ENCODE peak calls at places on chromosome 19, in eight cellular contexts. One of them, this sample, is unnamed.

GRCh38 chr19:2962018-2962670 is 15.2 kb upstream of the TLE6 start:
- DNase-seq in uterus: peak
- DNase-seq in left ventricle myocardium inferior: no peak
- DNase-seq in breast epithelium: no peak
- DNase-seq in H1: no peak
- DNase-seq in cardiac muscle cell: peak
- DNase-seq in stomach: peak
- DNase-seq in left lung: no peak
- DNase-seq in this sample: no peak

GRCh38 chr19:51272183-51272817 is 21.4 kb downstream of the SIGLECL1 start:
- DNase-seq in stomach: no peak
- DNase-seq in left lung: no peak
- DNase-seq in left ventricle myocardium inferior: no peak
- DNase-seq in cardiac muscle cell: no peak
- DNase-seq in uterus: no peak
- DNase-seq in breast epithelium: no peak
- DNase-seq in H1: no peak
- DNase-seq in this sample: no peak

GRCh38 chr19:51688665-51689571 is 4.2 kb upstream of the SPACA6 start:
- DNase-seq in breast epithelium: peak
- DNase-seq in stomach: peak
- DNase-seq in left ventricle myocardium inferior: peak
- DNase-seq in H1: no peak
- DNase-seq in uterus: peak
- DNase-seq in left lung: peak
- DNase-seq in cardiac muscle cell: peak
- DNase-seq in this sample: peak

GRCh38 chr19:11549386-11549953 is 9.6 kb downstream of the ELOF1 start:
- DNase-seq in left lung: no peak
- DNase-seq in breast epithelium: no peak
- DNase-seq in stomach: no peak
- DNase-seq in uterus: no peak
- DNase-seq in left ventricle myocardium inferior: no peak
- DNase-seq in cardiac muscle cell: no peak
- DNase-seq in H1: no peak
- DNase-seq in this sample: no peak

GRCh38 chr19:3687393-3687773 is 12.9 kb downstream of the PIP5K1C start:
- DNase-seq in left ventricle myocardium inferior: no peak
- DNase-seq in uterus: no peak
- DNase-seq in H1: no peak
- DNase-seq in cardiac muscle cell: no peak
- DNase-seq in breast epithelium: no peak
- DNase-seq in stomach: no peak
- DNase-seq in left lung: no peak
- DNase-seq in this sample: no peak

GRCh38 chr19:33823341-33823740 is 26.7 kb downstream of the KCTD15 start:
- DNase-seq in left lung: no peak
- DNase-seq in uterus: no peak
- DNase-seq in stomach: no peak
- DNase-seq in left ventricle myocardium inferior: no peak
- DNase-seq in H1: no peak
- DNase-seq in cardiac muscle cell: no peak
- DNase-seq in breast epithelium: no peak
- DNase-seq in this sample: no peak

GRCh38 chr19:5718579-5719273 is 1.2 kb downstream of the LONP1 start:
- DNase-seq in cardiac muscle cell: peak
- DNase-seq in left lung: no peak
- DNase-seq in stomach: no peak
- DNase-seq in left ventricle myocardium inferior: no peak
- DNase-seq in breast epithelium: no peak
- DNase-seq in uterus: no peak
- DNase-seq in H1: no peak
- DNase-seq in this sample: no peak

GRCh38 chr19:16442386-16443276 is 29.1 kb downstream of the EPS15L1 start:
- DNase-seq in H1: no peak
- DNase-seq in left ventricle myocardium inferior: peak
- DNase-seq in cardiac muscle cell: no peak
- DNase-seq in stomach: peak
- DNase-seq in left lung: peak
- DNase-seq in uterus: peak
- DNase-seq in breast epithelium: no peak
- DNase-seq in this sample: peak

GRCh38 chr19:55196803-55197202 is 12.5 kb downstream of the PTPRH start:
- DNase-seq in breast epithelium: no peak
- DNase-seq in uterus: no peak
- DNase-seq in left ventricle myocardium inferior: no peak
- DNase-seq in cardiac muscle cell: no peak
- DNase-seq in stomach: no peak
- DNase-seq in H1: no peak
- DNase-seq in left lung: no peak
- DNase-seq in this sample: no peak

GRCh38 chr19:44951179-44952159 is 3.7 kb upstream of the CLPTM1 start:
- DNase-seq in H1: no peak
- DNase-seq in left lung: no peak
- DNase-seq in stomach: peak
- DNase-seq in breast epithelium: peak
- DNase-seq in cardiac muscle cell: peak
- DNase-seq in left ventricle myocardium inferior: no peak
- DNase-seq in uterus: peak
- DNase-seq in this sample: peak

GRCh38 chr19:27896091-27896490 is 1316.9 kb downstream of the UQCRFS1 start:
- DNase-seq in left lung: no peak
- DNase-seq in H1: no peak
- DNase-seq in left ventricle myocardium inferior: no peak
- DNase-seq in stomach: no peak
- DNase-seq in breast epithelium: no peak
- DNase-seq in uterus: no peak
- DNase-seq in cardiac muscle cell: no peak
- DNase-seq in this sample: no peak

GRCh38 chr19:29624489-29625210 is 18.6 kb downstream of the POP4 start:
- DNase-seq in stomach: no peak
- DNase-seq in breast epithelium: no peak
- DNase-seq in cardiac muscle cell: no peak
- DNase-seq in H1: no peak
- DNase-seq in uterus: no peak
- DNase-seq in left lung: no peak
- DNase-seq in left ventricle myocardium inferior: no peak
- DNase-seq in this sample: no peak

GRCh38 chr19:28170066-28170465 is 1042.9 kb downstream of the UQCRFS1 start:
- DNase-seq in cardiac muscle cell: no peak
- DNase-seq in stomach: no peak
- DNase-seq in left ventricle myocardium inferior: no peak
- DNase-seq in breast epithelium: no peak
- DNase-seq in left lung: no peak
- DNase-seq in H1: no peak
- DNase-seq in uterus: no peak
- DNase-seq in this sample: no peak

GRCh38 chr19:12065100-12065538 is 588 bp downstream of the ZNF844 start:
- DNase-seq in stomach: no peak
- DNase-seq in H1: no peak
- DNase-seq in breast epithelium: peak
- DNase-seq in left ventricle myocardium inferior: peak
- DNase-seq in cardiac muscle cell: peak
- DNase-seq in uterus: no peak
- DNase-seq in left lung: no peak
- DNase-seq in this sample: no peak

GRCh38 chr19:55465460-55466245 is 1.1 kb upstream of the C19orf85 start:
- DNase-seq in uterus: no peak
- DNase-seq in left lung: peak
- DNase-seq in cardiac muscle cell: no peak
- DNase-seq in stomach: no peak
- DNase-seq in H1: no peak
- DNase-seq in left ventricle myocardium inferior: no peak
- DNase-seq in breast epithelium: no peak
- DNase-seq in this sample: peak

GRCh38 chr19:48967346-48968178 is 2.5 kb downstream of the FTL start:
- DNase-seq in breast epithelium: no peak
- DNase-seq in H1: no peak
- DNase-seq in left ventricle myocardium inferior: peak
- DNase-seq in stomach: no peak
- DNase-seq in uterus: no peak
- DNase-seq in cardiac muscle cell: peak
- DNase-seq in left lung: no peak
- DNase-seq in this sample: no peak

GRCh38 chr19:49926520-49926919 is 2.5 kb upstream of the ATF5 start:
- DNase-seq in left lung: peak
- DNase-seq in H1: no peak
- DNase-seq in uterus: no peak
- DNase-seq in left ventricle myocardium inferior: no peak
- DNase-seq in breast epithelium: no peak
- DNase-seq in cardiac muscle cell: no peak
- DNase-seq in stomach: no peak
- DNase-seq in this sample: no peak

GRCh38 chr19:15288146-15288963 is 44.0 kb downstream of the BRD4 start:
- DNase-seq in breast epithelium: no peak
- DNase-seq in H1: no peak
- DNase-seq in left ventricle myocardium inferior: no peak
- DNase-seq in left lung: peak
- DNase-seq in cardiac muscle cell: no peak
- DNase-seq in stomach: peak
- DNase-seq in uterus: no peak
- DNase-seq in this sample: no peak

GRCh38 chr19:19460761-19461265 is 54.5 kb downstream of the TSSK6 start:
- DNase-seq in cardiac muscle cell: peak
- DNase-seq in breast epithelium: no peak
- DNase-seq in uterus: no peak
- DNase-seq in H1: no peak
- DNase-seq in left ventricle myocardium inferior: peak
- DNase-seq in stomach: peak
- DNase-seq in left lung: peak
- DNase-seq in this sample: peak

GRCh38 chr19:51726049-51726448 is 2.3 kb upstream of the HAS1 start:
- DNase-seq in uterus: no peak
- DNase-seq in stomach: no peak
- DNase-seq in left ventricle myocardium inferior: peak
- DNase-seq in cardiac muscle cell: peak
- DNase-seq in breast epithelium: no peak
- DNase-seq in left lung: no peak
- DNase-seq in H1: no peak
- DNase-seq in this sample: peak

GRCh38 chr19:49326165-49326704 is 1.2 kb upstream of the SLC6A16 start:
- DNase-seq in H1: no peak
- DNase-seq in left ventricle myocardium inferior: no peak
- DNase-seq in left lung: no peak
- DNase-seq in stomach: no peak
- DNase-seq in uterus: no peak
- DNase-seq in breast epithelium: no peak
- DNase-seq in cardiac muscle cell: no peak
- DNase-seq in this sample: no peak

GRCh38 chr19:55232284-55232597 is 3.7 kb upstream of the TMEM86B start:
- DNase-seq in left ventricle myocardium inferior: no peak
- DNase-seq in stomach: no peak
- DNase-seq in uterus: no peak
- DNase-seq in left lung: peak
- DNase-seq in breast epithelium: no peak
- DNase-seq in H1: no peak
- DNase-seq in cardiac muscle cell: no peak
- DNase-seq in this sample: no peak

GRCh38 chr19:43430142-43430710 is 15.5 kb downstream of the TEX101 start:
- DNase-seq in left lung: no peak
- DNase-seq in breast epithelium: no peak
- DNase-seq in stomach: no peak
- DNase-seq in cardiac muscle cell: no peak
- DNase-seq in H1: no peak
- DNase-seq in left ventricle myocardium inferior: no peak
- DNase-seq in uterus: no peak
- DNase-seq in this sample: no peak

DNA sequence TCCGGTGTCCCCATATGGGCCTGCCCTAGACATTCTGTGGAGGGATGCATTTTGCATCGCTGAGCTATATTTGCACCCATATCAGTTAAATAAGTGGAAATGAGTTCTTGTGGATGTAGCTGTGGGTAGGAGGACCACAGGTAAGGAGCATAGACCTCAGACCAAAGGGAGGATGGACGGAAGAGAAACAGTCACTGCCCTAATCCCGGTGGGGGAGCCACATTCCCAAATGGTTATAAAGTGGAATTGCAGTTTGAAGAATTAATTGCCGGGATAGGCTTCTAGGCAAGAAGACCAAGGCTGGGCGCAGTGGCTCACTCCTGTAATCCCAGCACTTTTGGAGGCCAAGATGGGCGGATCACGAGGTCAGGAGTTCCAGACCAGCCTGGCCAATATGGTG is 1.8 kb downstream of the SDHAF1 start:
- DNase-seq in left lung: no peak
- DNase-seq in cardiac muscle cell: no peak
- DNase-seq in H1: no peak
- DNase-seq in breast epithelium: no peak
- DNase-seq in uterus: no peak
- DNase-seq in stomach: no peak
- DNase-seq in left ventricle myocardium inferior: no peak
- DNase-seq in this sample: no peak
- TF ChIP-seq CTCF in left lung: no peak
- TF ChIP-seq CTCF in cardiac muscle cell: no peak
- TF ChIP-seq CTCF in H1: no peak
- TF ChIP-seq CTCF in breast epithelium: no peak
- TF ChIP-seq CTCF in uterus: no peak
- TF ChIP-seq CTCF in stomach: no peak
- TF ChIP-seq CTCF in left ventricle myocardium inferior: no peak
- TF ChIP-seq CTCF in this sample: no peak

DNA sequence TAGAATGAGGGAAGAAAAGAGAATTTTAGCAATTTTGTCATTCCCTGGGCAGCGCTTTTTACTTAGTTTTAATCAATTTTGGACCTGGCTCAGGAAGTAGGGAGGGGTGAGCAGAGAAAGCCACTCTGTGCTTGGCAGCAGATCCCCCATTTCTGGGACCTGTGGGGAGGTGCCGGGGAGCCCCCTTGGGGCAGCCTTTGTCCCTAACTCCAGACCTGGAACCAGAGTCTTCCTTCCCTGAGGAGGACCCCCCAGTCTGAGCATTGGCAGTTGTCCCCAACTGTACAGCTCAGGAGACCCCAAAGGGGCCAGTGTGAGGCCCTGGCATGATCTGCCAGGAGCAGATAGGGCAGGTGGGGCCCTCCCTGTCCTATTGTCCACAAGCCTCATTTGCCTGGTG is 10.5 kb downstream of the LYL1 start:
- DNase-seq in cardiac muscle cell: no peak
- DNase-seq in uterus: no peak
- DNase-seq in stomach: no peak
- DNase-seq in left lung: no peak
- DNase-seq in left ventricle myocardium inferior: no peak
- DNase-seq in breast epithelium: no peak
- DNase-seq in H1: no peak
- DNase-seq in this sample: no peak
- H3K4me3 ChIP-seq in cardiac muscle cell: no peak
- H3K4me3 ChIP-seq in uterus: no peak
- H3K4me3 ChIP-seq in stomach: no peak
- H3K4me3 ChIP-seq in left lung: no peak
- H3K4me3 ChIP-seq in left ventricle myocardium inferior: no peak
- H3K4me3 ChIP-seq in breast epithelium: no peak
- H3K4me3 ChIP-seq in H1: peak
- H3K4me3 ChIP-seq in this sample: no peak

GRCh38 chr19:7293795-7294570 is at the start of gene INSR:
- DNase-seq in stomach: peak
- DNase-seq in H1: peak
- DNase-seq in left ventricle myocardium inferior: peak
- DNase-seq in left lung: peak
- DNase-seq in cardiac muscle cell: peak
- DNase-seq in uterus: peak
- DNase-seq in breast epithelium: peak
- DNase-seq in this sample: peak
- H3K27ac ChIP-seq in stomach: peak
- H3K27ac ChIP-seq in H1: no peak
- H3K27ac ChIP-seq in left ventricle myocardium inferior: peak
- H3K27ac ChIP-seq in left lung: peak
- H3K27ac ChIP-seq in cardiac muscle cell: peak
- H3K27ac ChIP-seq in uterus: peak
- H3K27ac ChIP-seq in breast epithelium: peak
- H3K27ac ChIP-seq in this sample: peak

GRCh38 chr19:58157045-58157728 is 6.6 kb upstream of the ZNF329 start:
- DNase-seq in uterus: no peak
- DNase-seq in H1: no peak
- DNase-seq in left ventricle myocardium inferior: no peak
- DNase-seq in breast epithelium: no peak
- DNase-seq in cardiac muscle cell: no peak
- DNase-seq in stomach: no peak
- DNase-seq in left lung: peak
- DNase-seq in this sample: no peak
- TF ChIP-seq CTCF in uterus: no peak
- TF ChIP-seq CTCF in H1: no peak
- TF ChIP-seq CTCF in left ventricle myocardium inferior: no peak
- TF ChIP-seq CTCF in breast epithelium: no peak
- TF ChIP-seq CTCF in cardiac muscle cell: no peak
- TF ChIP-seq CTCF in stomach: no peak
- TF ChIP-seq CTCF in left lung: no peak
- TF ChIP-seq CTCF in this sample: no peak

This sample was measured in heart right ventricle.